ENCODE peak calls at places on chromosomes 5 and 9, in seven cellular contexts. X, C, W, Y, K, E and O are unnamed samples.

GRCh38 chr5:180813418-180813817 is 10.8 kb upstream of the MGAT1 start:
- DNase-seq in W (no peak), Y (no peak), E (no peak), K (no peak), C (no peak), X (no peak), O (no peak)

GRCh38 chr5:134240421-134240962 is 14.6 kb upstream of the PPP2CA start:
- DNase-seq in E (no peak), K (no peak), Y (peak; percentile 67), X (peak; percentile 7), W (no peak), C (no peak), O (peak; percentile 49)

GRCh38 chr5:131635755-131636479 is 888 bp upstream of the RAPGEF6 start:
- DNase-seq in C (no peak), K (no peak), Y (no peak), X (no peak), W (no peak), E (no peak), O (no peak)

GRCh38 chr5:138110266-138110963 is 26.6 kb downstream of the WNT8A start:
- DNase-seq in E (peak; percentile 28), C (no peak), X (no peak), W (no peak), Y (peak; percentile 83), K (peak; percentile 13), O (no peak)

GRCh38 chr5:68562308-68562707 is 346.8 kb downstream of the PIK3R1 start:
- DNase-seq in X (peak; percentile 18), K (peak; percentile 58), C (no peak), E (no peak), Y (peak; percentile 23), W (no peak), O (no peak)

GRCh38 chr5:5316333-5316732 is 106.1 kb upstream of the ICE1 start:
- DNase-seq in Y (no peak), K (peak; percentile 55), E (no peak), C (no peak), X (no peak), W (no peak), O (no peak)

GRCh38 chr5:135061001-135061400 is 27.0 kb upstream of the PITX1 start:
- DNase-seq in Y (no peak), C (no peak), E (no peak), K (no peak), W (no peak), X (no peak), O (no peak)

GRCh38 chr5:36877667-36878420 is 1.3 kb downstream of the NIPBL start:
- DNase-seq in W (no peak), Y (no peak), E (no peak), C (no peak), K (peak; percentile 48), X (no peak), O (no peak)

GRCh38 chr9:98702835-98703385 is 5.8 kb downstream of the GABBR2 start:
- DNase-seq in E (no peak), Y (no peak), C (no peak), W (no peak), K (no peak), X (no peak), O (no peak)

GRCh38 chr5:89241186-89241585 is 358.2 kb upstream of the MEF2C start:
- DNase-seq in K (no peak), W (no peak), X (no peak), E (no peak), Y (no peak), C (no peak), O (no peak)

GRCh38 chr9:135722365-135722764 is 20.4 kb downstream of the KCNT1 start:
- DNase-seq in C (no peak), W (no peak), K (no peak), E (no peak), X (no peak), Y (no peak), O (peak; percentile 69)

GRCh38 chr9:34454571-34455065 is 3.8 kb downstream of the FAM219A start:
- DNase-seq in C (no peak), W (peak; percentile 13), E (peak; percentile 29), Y (peak; percentile 67), X (peak; percentile 21), K (peak; percentile 86), O (no peak)

GRCh38 chr5:79856456-79857055 is 134.5 kb downstream of the MTX3 start:
- DNase-seq in C (no peak), K (no peak), X (no peak), W (no peak), E (no peak), Y (no peak), O (no peak)

GRCh38 chr9:69468380-69468779 is 143.4 kb downstream of the ENTREP1 start:
- DNase-seq in X (no peak), K (no peak), C (no peak), E (no peak), Y (no peak), W (no peak), O (no peak)

GRCh38 chr5:151675956-151676712 is 10.6 kb downstream of the SPARC start:
- DNase-seq in C (no peak), E (no peak), W (no peak), K (no peak), X (no peak), Y (no peak), O (no peak)

GRCh38 chr9:93062364-93062763 is 3.9 kb downstream of the SUSD3 start:
- DNase-seq in X (no peak), E (peak; percentile 60), W (no peak), K (no peak), C (no peak), Y (no peak), O (no peak)